ENCODE peak calls at places on chromosomes 7 and 10, in ten cellular contexts. A is iPS-NIHi11; S is GM06990; L is WTC11; J is GM23248; Z is activated naive CD4-positive, alpha-beta T cell treated with anti-CD3 and anti-CD28 coated beads, Interleukin-2, amount 10 ng/mL, durations not matched to agents 7 days and 5 days; F is lower lobe of right lung; M is AML-193; X is NCI-H1105 treated with DMSO at 0.1 percent for 48 hours; G is activated CD8-positive, alpha-beta memory T cell treated with anti-CD3 and anti-CD28 coated beads, Interleukin-2, amount 50 U/mL, for 4 hours. I is an unnamed sample.
A peak's percentile ranks its signal among the peaks of the same experiment; 100 is the strongest.

GRCh38 chr7:100220833-100221718 is 1.3 kb downstream of the PVRIG start:
- DNase-seq in Z (peak; percentile 88), A (no peak), L (no peak), F (no peak), X (no peak), J (no peak), M (no peak), S (peak; percentile 86), G (peak; percentile 71), I (peak; percentile 78)

GRCh38 chr10:31034041-31034918 is 2.6 kb upstream of the ZNF438 start:
- DNase-seq in J (peak; percentile 93), G (no peak), X (no peak), F (no peak), M (peak; percentile 57), L (no peak), Z (no peak), A (no peak), S (no peak), I (no peak)

GRCh38 chr7:64882341-64883112 is 20.5 kb upstream of the ZNF273 start:
- DNase-seq in M (no peak), X (peak; percentile 18), J (peak; percentile 90), A (peak; percentile 62), Z (no peak), L (no peak), S (no peak), G (no peak), F (peak; percentile 69), I (no peak)

GRCh38 chr7:119377-120163 is 72.8 kb upstream of the FAM20C start:
- DNase-seq in F (peak; percentile 82), M (peak; percentile 64), L (no peak), Z (no peak), A (no peak), G (no peak), J (no peak), S (no peak), X (no peak), I (no peak)

GRCh38 chr7:30301751-30302150 is 17.4 kb downstream of the ZNRF2 start:
- DNase-seq in M (no peak), L (peak; percentile 20), G (no peak), Z (no peak), A (no peak), X (no peak), J (no peak), S (no peak), F (no peak), I (no peak)

GRCh38 chr10:101686133-101686925 is 8.6 kb downstream of the FBXW4 start:
- DNase-seq in S (no peak), A (no peak), M (no peak), J (peak; percentile 47), Z (no peak), G (no peak), F (no peak), L (no peak), X (no peak), I (no peak)

GRCh38 chr7:15853832-15854470 is 167.5 kb upstream of the MEOX2 start:
- DNase-seq in F (no peak), J (peak; percentile 36), M (no peak), L (no peak), Z (no peak), G (no peak), X (no peak), A (no peak), S (no peak), I (no peak)

GRCh38 chr10:7121154-7121797 is 289.6 kb downstream of the SFMBT2 start:
- DNase-seq in G (peak; percentile 73), X (no peak), A (peak; percentile 80), J (peak; percentile 38), F (peak; percentile 60), S (peak; percentile 17), L (peak; percentile 77), M (peak; percentile 43), Z (peak; percentile 83), I (peak; percentile 5)

GRCh38 chr10:23174075-23174973 is 17.8 kb upstream of the PTF1A start:
- DNase-seq in S (no peak), Z (no peak), X (no peak), M (no peak), G (no peak), L (peak; percentile 41), F (no peak), A (peak; percentile 31), J (no peak), I (no peak)

GRCh38 chr10:7471720-7472367 is 61.0 kb upstream of the SFMBT2 start:
- DNase-seq in G (no peak), J (no peak), Z (no peak), S (peak; percentile 84), F (no peak), A (no peak), L (no peak), M (no peak), X (no peak), I (no peak)